ENCODE peak calls at places on chromosomes 7 and 10, in seven cellular contexts. W is endothelial cell of umbilical vein, J is MM.1S, E is K562, N is HL-60, Q is choroid plexus epithelial cell, D is mesothelial cell of epicardium. O is an unnamed sample.

GRCh38 chr7:36190447-36191291 is 37.6 kb downstream of the EEPD1 start:
- DNase-seq in W (no peak), J (no peak), E (no peak), N (peak; percentile 30), Q (no peak), D (no peak), O (no peak)

GRCh38 chr7:100016209-100016901 is 959 bp downstream of the ZKSCAN1 start:
- DNase-seq in W (peak; percentile 63), J (no peak), E (no peak), N (no peak), Q (peak; percentile 50), D (no peak), O (no peak)

GRCh38 chr10:34299105-34299611 is 515.9 kb downstream of the PARD3 start:
- DNase-seq in W (peak; percentile 80), J (no peak), E (no peak), N (no peak), Q (peak; percentile 76), D (no peak), O (no peak)

GRCh38 chr7:11176922-11177445 is 203.3 kb downstream of the PHF14 start:
- DNase-seq in W (no peak), J (no peak), E (no peak), N (no peak), Q (no peak), D (no peak), O (no peak)

GRCh38 chr10:130387936-130388580 is 251.9 kb downstream of the GLRX3 start:
- DNase-seq in W (no peak), J (no peak), E (no peak), N (no peak), Q (no peak), D (no peak), O (no peak)

GRCh38 chr7:8131694-8132605 is 130.0 kb downstream of the ICA1 start:
- DNase-seq in W (no peak), J (peak; percentile 55), E (peak; percentile 65), N (no peak), Q (no peak), D (no peak), O (peak; percentile 91)

GRCh38 chr7:100476903-100477870 is 1.8 kb downstream of the TSC22D4 start:
- DNase-seq in W (peak; percentile 35), J (no peak), E (no peak), N (peak; percentile 45), Q (no peak), D (no peak), O (peak; percentile 35)

GRCh38 chr7:38169862-38170261 is 8.2 kb upstream of the STARD3NL start:
- DNase-seq in W (peak; percentile 44), J (no peak), E (no peak), N (peak; percentile 67), Q (peak; percentile 88), D (no peak), O (peak; percentile 79)

GRCh38 chr7:33868151-33868550 is 37.2 kb upstream of the BMPER start:
- DNase-seq in W (no peak), J (no peak), E (no peak), N (no peak), Q (peak; percentile 31), D (no peak), O (no peak)

GRCh38 chr7:102284891-102285540 is 1.7 kb upstream of the SH2B2 start:
- DNase-seq in W (no peak), J (no peak), E (no peak), N (peak; percentile 80), Q (no peak), D (no peak), O (no peak)

GRCh38 chr10:65941098-65941655 is 984.7 kb upstream of the LRRTM3 start:
- DNase-seq in W (no peak), J (no peak), E (no peak), N (no peak), Q (no peak), D (no peak), O (no peak)

GRCh38 chr7:78081888-78082287 is 283.3 kb downstream of the PHTF2 start:
- DNase-seq in W (no peak), J (no peak), E (peak; percentile 33), N (no peak), Q (no peak), D (no peak), O (peak; percentile 2)
- TF ChIP-seq CTCF in W (no peak), J (no peak), E (peak; percentile 60), N (no peak), Q (no peak), D (no peak), O (no peak)

DNA sequence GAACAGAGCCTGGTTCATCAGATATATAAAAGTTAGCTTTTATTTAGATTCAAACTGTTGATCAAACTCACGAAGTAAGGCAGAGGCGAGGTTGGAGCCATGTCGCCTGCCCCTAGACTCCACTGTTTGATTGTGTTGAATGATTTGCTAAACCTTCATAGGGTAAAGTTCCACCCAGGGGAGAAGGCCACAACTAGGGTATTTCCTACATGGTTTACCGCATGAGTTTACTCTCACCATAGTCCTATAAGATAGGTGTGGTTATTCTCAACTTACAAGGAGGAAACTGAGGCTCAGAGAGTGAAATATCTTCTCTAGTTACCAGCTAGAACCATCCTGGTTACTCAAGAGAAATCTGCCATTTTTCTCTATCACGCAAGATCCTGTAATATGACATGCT is 31.8 kb downstream of the ARHGAP22 start:
- DNase-seq in W (no peak), J (no peak), E (no peak), N (no peak), Q (no peak), D (no peak), O (no peak)
- TF ChIP-seq CTCF in W (no peak), J (no peak), E (no peak), N (no peak), Q (no peak), D (no peak), O (no peak)

DNA sequence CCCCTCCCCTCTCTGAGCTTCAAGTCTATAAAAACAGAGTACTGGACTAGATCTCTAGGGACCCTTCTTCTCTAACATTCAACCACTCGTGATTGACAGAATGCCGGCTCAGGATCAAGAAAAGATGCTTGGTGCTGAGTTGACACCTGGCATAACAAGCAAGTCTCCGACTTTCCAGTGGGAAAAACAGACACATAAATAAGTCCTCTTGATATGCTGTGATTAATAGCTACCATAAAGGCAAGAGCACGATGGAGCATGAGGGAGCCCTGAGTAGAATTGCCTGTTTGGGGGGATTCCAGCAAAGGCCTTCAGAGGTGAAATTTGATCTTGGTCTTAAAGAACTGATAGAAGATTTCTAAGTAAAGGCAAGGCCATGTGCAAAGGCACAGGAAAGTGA is 8.7 kb downstream of the GFRA1 start:
- DNase-seq in W (no peak), J (no peak), E (no peak), N (no peak), Q (no peak), D (no peak), O (no peak)
- TF ChIP-seq CTCF in W (no peak), J (no peak), E (no peak), N (no peak), Q (no peak), D (no peak), O (no peak)

DNA sequence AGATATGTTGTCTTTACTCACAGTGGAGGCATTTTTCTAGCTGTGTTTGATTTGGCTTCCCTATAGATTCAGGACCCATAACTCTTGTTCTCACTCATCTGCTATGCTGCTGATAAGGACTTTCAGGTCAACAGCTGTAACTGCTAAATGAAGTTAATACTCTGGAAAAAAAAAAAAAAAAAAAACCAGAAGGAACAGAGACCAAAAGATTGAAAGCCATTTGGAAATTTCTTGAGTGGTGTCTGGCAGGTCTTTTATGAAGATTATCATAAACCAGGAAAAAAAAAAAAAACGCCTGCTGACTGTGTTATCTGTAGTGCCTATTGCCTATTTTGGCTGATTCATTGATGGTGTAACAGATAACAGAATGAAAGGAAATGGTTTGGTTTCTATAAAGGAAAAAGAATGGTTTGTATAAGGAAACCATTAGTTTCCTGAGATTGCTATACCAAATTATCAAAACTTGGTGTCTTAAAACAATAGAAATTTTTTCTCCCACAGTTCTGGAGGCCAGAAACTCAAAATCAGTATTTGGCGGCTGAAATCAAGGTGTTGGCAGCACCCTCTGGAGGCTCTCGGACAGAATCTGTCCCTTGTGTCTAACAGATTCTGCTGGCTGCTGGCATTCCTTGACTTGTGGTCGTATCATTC is 60.5 kb upstream of the BET1 start:
- DNase-seq in W (peak; percentile 89), J (no peak), E (no peak), N (no peak), Q (peak; percentile 64), D (no peak), O (no peak)
- TF ChIP-seq CTCF in W (peak; percentile 9), J (no peak), E (no peak), N (no peak), Q (peak; percentile 31), D (no peak), O (no peak)

GRCh38 chr7:149774237-149775175 is 1.1 kb upstream of the ZNF467 start:
- DNase-seq in W (peak; percentile 6), J (no peak), E (no peak), N (no peak), Q (no peak), D (no peak), O (no peak)
- TF ChIP-seq CTCF in W (no peak), J (no peak), E (no peak), N (no peak), Q (no peak), D (no peak), O (no peak)

DNA sequence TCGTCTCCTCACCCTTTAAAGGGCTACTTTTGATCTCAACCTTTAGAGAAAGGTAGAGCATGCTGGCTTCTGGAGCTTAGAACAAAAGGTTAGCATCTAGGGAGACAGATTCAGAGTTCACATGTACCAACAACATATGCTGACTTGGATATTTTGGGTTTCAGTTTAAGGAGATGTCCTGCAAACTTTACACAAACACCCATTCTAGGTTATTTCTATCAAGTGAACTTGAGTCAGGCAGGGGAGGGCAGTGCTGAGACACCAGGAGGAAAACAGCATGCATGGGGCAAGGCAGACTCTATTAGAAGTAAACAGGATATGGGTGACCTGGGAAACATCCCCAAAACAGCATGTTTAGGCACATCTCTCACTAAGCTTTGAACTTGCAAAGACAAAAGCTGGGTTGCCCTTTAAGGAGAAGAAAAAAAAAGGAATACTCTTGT is 43.8 kb downstream of the ARL4A start:
- DNase-seq in W (peak; percentile 83), J (peak; percentile 78), E (peak; percentile 64), N (no peak), Q (peak; percentile 72), D (no peak), O (peak; percentile 36)
- TF ChIP-seq CTCF in W (no peak), J (no peak), E (peak; percentile 55), N (no peak), Q (peak; percentile 51), D (no peak), O (no peak)

DNA sequence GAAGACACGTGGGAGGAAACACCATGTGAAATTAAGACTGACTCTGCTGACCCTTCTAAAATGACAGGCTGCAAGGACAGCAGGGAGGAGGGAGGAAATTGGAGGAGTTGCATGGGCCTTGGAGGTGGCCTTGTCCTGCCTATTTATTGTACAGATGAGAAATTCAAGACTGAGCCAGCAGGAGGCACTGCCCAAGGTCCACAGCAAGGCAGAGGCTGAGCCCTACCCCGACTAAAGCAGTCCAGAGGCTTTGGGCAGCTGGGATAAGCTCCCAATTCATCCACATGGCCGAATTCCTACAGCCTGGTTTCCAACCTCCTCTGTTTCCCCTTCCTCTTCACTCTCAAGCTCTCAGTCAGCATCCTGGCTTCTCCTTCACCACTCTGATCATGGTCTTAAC is 215.9 kb upstream of the ZMIZ1 start:
- DNase-seq in W (peak; percentile 11), J (no peak), E (peak; percentile 41), N (no peak), Q (peak; percentile 34), D (no peak), O (peak; percentile 17)
- TF ChIP-seq CTCF in W (peak; percentile 30), J (no peak), E (peak; percentile 67), N (no peak), Q (peak; percentile 50), D (no peak), O (peak; percentile 31)

GRCh38 chr7:97971990-97972943 is 17.7 kb downstream of the OCM2 start:
- DNase-seq in W (peak; percentile 44), J (peak; percentile 78), E (peak; percentile 94), N (peak; percentile 88), Q (peak; percentile 76), D (peak; percentile 75), O (peak; percentile 92)
- TF ChIP-seq CTCF in W (peak; percentile 9), J (peak; percentile 37), E (peak; percentile 67), N (peak; percentile 13), Q (peak; percentile 47), D (no peak), O (peak; percentile 58)